ENCODE peak calls at places on chromosomes 16 and 17, in ten cellular contexts. P, H, X, V, R, W, G, C, B and N are unnamed samples.

GRCh38 chr17:49191407-49191916 is 18.9 kb downstream of the GNGT2 start:
- DNase-seq in P (no peak), H (peak), X (peak), V (no peak), R (peak), W (no peak), G (no peak), C (no peak), B (no peak), N (no peak)

GRCh38 chr17:80327518-80327917 is 66.9 kb downstream of the RNF213 start:
- DNase-seq in P (no peak), H (no peak), X (no peak), V (no peak), R (no peak), W (no peak), G (no peak), C (no peak), B (no peak), N (no peak)

GRCh38 chr17:39960406-39961053 is 2.3 kb upstream of the GSDMA start:
- DNase-seq in P (no peak), H (no peak), X (no peak), V (no peak), R (no peak), W (no peak), G (no peak), C (no peak), B (no peak), N (no peak)

GRCh38 chr17:61695779-61696337 is 104.8 kb upstream of the NACA2 start:
- DNase-seq in P (no peak), H (no peak), X (no peak), V (no peak), R (no peak), W (no peak), G (no peak), C (no peak), B (no peak), N (no peak)

GRCh38 chr17:51120357-51120738 is 320 bp downstream of the SPAG9 start:
- DNase-seq in P (peak), H (peak), X (peak), V (peak), R (no peak), W (no peak), G (peak), C (no peak), B (peak), N (no peak)

GRCh38 chr16:3036726-3037315 is at the start of gene BICDL2:
- DNase-seq in P (no peak), H (no peak), X (no peak), V (no peak), R (no peak), W (no peak), G (no peak), C (no peak), B (no peak), N (no peak)

GRCh38 chr16:81473969-81474959 is 29.7 kb downstream of the CMIP start:
- DNase-seq in P (no peak), H (no peak), X (no peak), V (no peak), R (no peak), W (no peak), G (no peak), C (no peak), B (no peak), N (no peak)

GRCh38 chr17:37025241-37025640 is 76.5 kb downstream of the AATF start:
- DNase-seq in P (no peak), H (no peak), X (no peak), V (no peak), R (no peak), W (no peak), G (no peak), C (no peak), B (no peak), N (no peak)

GRCh38 chr17:65430209-65430833 is 131.1 kb downstream of the AXIN2 start:
- DNase-seq in P (no peak), H (no peak), X (no peak), V (no peak), R (no peak), W (no peak), G (no peak), C (no peak), B (no peak), N (no peak)

GRCh38 chr17:299546-299945 is 53.1 kb downstream of the RPH3AL start:
- DNase-seq in P (no peak), H (no peak), X (no peak), V (no peak), R (no peak), W (no peak), G (no peak), C (no peak), B (no peak), N (no peak)

GRCh38 chr16:50526796-50527195 is 21.4 kb upstream of the NKD1 start:
- DNase-seq in P (no peak), H (no peak), X (no peak), V (no peak), R (no peak), W (no peak), G (no peak), C (no peak), B (no peak), N (no peak)

GRCh38 chr16:87371261-87371866 is 12.2 kb downstream of the FBXO31 start:
- DNase-seq in P (no peak), H (no peak), X (no peak), V (no peak), R (no peak), W (no peak), G (no peak), C (no peak), B (no peak), N (no peak)

GRCh38 chr16:83438326-83438725 is 369.5 kb upstream of the HSBP1 start:
- DNase-seq in P (no peak), H (no peak), X (no peak), V (no peak), R (no peak), W (no peak), G (no peak), C (no peak), B (no peak), N (no peak)

GRCh38 chr17:43316522-43317142 is 82.2 kb upstream of the ARL4D start:
- DNase-seq in P (no peak), H (no peak), X (peak), V (no peak), R (no peak), W (no peak), G (no peak), C (no peak), B (no peak), N (peak)

GRCh38 chr16:3945751-3946603 is 65.5 kb upstream of the CREBBP start:
- DNase-seq in P (no peak), H (peak), X (no peak), V (peak), R (peak), W (no peak), G (no peak), C (peak), B (no peak), N (peak)

GRCh38 chr16:2884041-2884451 is 1.0 kb downstream of the FLYWCH2 start:
- DNase-seq in P (no peak), H (no peak), X (no peak), V (no peak), R (no peak), W (no peak), G (no peak), C (no peak), B (no peak), N (peak)

GRCh38 chr17:60671482-60671881 is 6.2 kb upstream of the BCAS3 start:
- DNase-seq in P (no peak), H (peak), X (no peak), V (no peak), R (no peak), W (no peak), G (no peak), C (no peak), B (no peak), N (peak)

GRCh38 chr17:68196394-68197090 is 51.3 kb upstream of the AMZ2 start:
- DNase-seq in P (no peak), H (no peak), X (no peak), V (no peak), R (no peak), W (no peak), G (no peak), C (no peak), B (no peak), N (no peak)

GRCh38 chr16:24045641-24046040 is 209.9 kb downstream of the PRKCB start:
- DNase-seq in P (no peak), H (peak), X (no peak), V (no peak), R (no peak), W (peak), G (no peak), C (no peak), B (no peak), N (peak)

GRCh38 chr16:12837756-12838155 is 34.1 kb upstream of the CPPED1 start:
- DNase-seq in P (no peak), H (no peak), X (no peak), V (no peak), R (no peak), W (no peak), G (no peak), C (no peak), B (no peak), N (no peak)

GRCh38 chr17:38908676-38909181 is 16.7 kb upstream of the LASP1NB start:
- DNase-seq in P (no peak), H (no peak), X (peak), V (no peak), R (no peak), W (no peak), G (no peak), C (no peak), B (no peak), N (no peak)

GRCh38 chr17:3732171-3732570 is 8.5 kb downstream of the HASPIN start:
- DNase-seq in P (no peak), H (peak), X (peak), V (no peak), R (no peak), W (no peak), G (no peak), C (no peak), B (no peak), N (peak)

GRCh38 chr16:73059779-73060178 is 11.9 kb upstream of the ZFHX3 start:
- DNase-seq in P (no peak), H (no peak), X (no peak), V (no peak), R (no peak), W (no peak), G (no peak), C (no peak), B (no peak), N (no peak)

GRCh38 chr17:64773836-64774761 is 112.0 kb upstream of the SMURF2 start:
- DNase-seq in P (no peak), H (peak), X (peak), V (peak), R (peak), W (no peak), G (no peak), C (no peak), B (no peak), N (peak)

GRCh38 chr17:43779145-43780125 is 658 bp upstream of the DUSP3 start:
- DNase-seq in P (no peak), H (peak), X (no peak), V (no peak), R (no peak), W (peak), G (peak), C (no peak), B (no peak), N (peak)

GRCh38 chr16:1033128-1033679 is 39.3 kb upstream of the SSTR5 start:
- DNase-seq in P (no peak), H (no peak), X (no peak), V (no peak), R (no peak), W (no peak), G (no peak), C (no peak), B (no peak), N (no peak)

GRCh38 chr16:14070877-14071575 is at the start of gene MRTFB:
- DNase-seq in P (peak), H (peak), X (peak), V (no peak), R (peak), W (peak), G (peak), C (peak), B (peak), N (peak)